ENCODE peak calls at places on chromosomes 13 and 19, in seven cellular contexts. E is NCI-H345; B is mesenchymal stem cell; W is activated naive CD4-positive, alpha-beta T cell; I is LNCaP clone FGC; Q is naive thymus-derived CD4-positive, alpha-beta T cell; G is caudate nucleus. H is an unnamed sample.

GRCh38 chr19:2434721-2435265 is 7.4 kb upstream of the TIMM13 start:
- DNase-seq in E (no peak), B (no peak), W (no peak), I (no peak), Q (no peak), G (no peak), H (no peak)

GRCh38 chr13:47661076-47661475 is 340.0 kb downstream of the SUCLA2 start:
- DNase-seq in E (no peak), B (peak), W (no peak), I (no peak), Q (no peak), G (no peak), H (no peak)

GRCh38 chr13:106795847-106796246 is 227.9 kb upstream of the ARGLU1 start:
- DNase-seq in E (no peak), B (peak), W (no peak), I (no peak), Q (no peak), G (no peak), H (no peak)

GRCh38 chr19:31545766-31546165 is 196.5 kb upstream of the TSHZ3 start:
- DNase-seq in E (no peak), B (no peak), W (no peak), I (no peak), Q (no peak), G (no peak), H (no peak)

GRCh38 chr19:41792513-41793413 is 3.6 kb upstream of the CEACAM3 start:
- DNase-seq in E (no peak), B (no peak), W (peak), I (no peak), Q (peak), G (no peak), H (peak)

GRCh38 chr13:31073859-31074718 is 87.6 kb downstream of the HSPH1 start:
- DNase-seq in E (no peak), B (peak), W (no peak), I (peak), Q (no peak), G (no peak), H (peak)

GRCh38 chr13:110826861-110827672 is 87.8 kb downstream of the ANKRD10 start:
- DNase-seq in E (no peak), B (no peak), W (no peak), I (no peak), Q (no peak), G (no peak), H (no peak)

GRCh38 chr13:68719815-68720214 is 1387.8 kb upstream of the ATXN8OS start:
- DNase-seq in E (no peak), B (no peak), W (no peak), I (no peak), Q (no peak), G (no peak), H (no peak)

GRCh38 chr19:49427855-49428546 is 2.8 kb downstream of the GFY start:
- DNase-seq in E (peak), B (no peak), W (no peak), I (no peak), Q (no peak), G (no peak), H (no peak)

GRCh38 chr19:49133621-49134454 is 14.5 kb downstream of the PPFIA3 start:
- DNase-seq in E (peak), B (peak), W (no peak), I (no peak), Q (peak), G (no peak), H (peak)

GRCh38 chr13:87344176-87344575 is 327.0 kb upstream of the SLITRK5 start:
- DNase-seq in E (no peak), B (no peak), W (no peak), I (no peak), Q (no peak), G (no peak), H (peak)

GRCh38 chr13:100951031-100951430 is 276.4 kb upstream of the TMTC4 start:
- DNase-seq in E (no peak), B (no peak), W (no peak), I (no peak), Q (no peak), G (no peak), H (no peak)

GRCh38 chr19:44003461-44004134 is 841 bp downstream of the ZNF230 start:
- DNase-seq in E (no peak), B (peak), W (no peak), I (no peak), Q (no peak), G (no peak), H (peak)